ENCODE peak calls at places on chromosomes 11 and 22, in seven cellular contexts. M is upper lobe of right lung, L is thoracic aorta, Q is colonic mucosa, N is tibial artery, W is right lobe of liver, O is IMR-90. D is an unnamed sample. For H3K4me1, the result is how much of the 10 kb centered on the place peaks cover.

GRCh38 chr22:43222281-43222680 is 35.3 kb upstream of the TTLL12 start:
- DNase-seq in O (no peak), Q (no peak), W (no peak), L (no peak), N (no peak), M (no peak), D (no peak)

GRCh38 chr11:48210052-48210451 is 6.6 kb upstream of the OR4B1 start:
- DNase-seq in L (no peak), O (peak), M (no peak), N (no peak), Q (no peak), W (no peak), D (no peak)

GRCh38 chr11:16776716-16777115 is 38.3 kb downstream of the C11orf58 start:
- DNase-seq in O (peak), Q (no peak), W (no peak), N (no peak), M (peak), L (no peak), D (no peak)

GRCh38 chr22:17213976-17214375 is 5.3 kb downstream of the ADA2 start:
- DNase-seq in M (peak), N (peak), W (peak), O (peak), Q (peak), L (no peak), D (no peak)

GRCh38 chr11:2389344-2390026 is 11.1 kb upstream of the TSSC4 start:
- DNase-seq in L (no peak), M (no peak), N (no peak), O (no peak), W (no peak), Q (no peak), D (no peak)

GRCh38 chr11:130141561-130142341 is 17.8 kb upstream of the ST14 start:
- DNase-seq in W (no peak), L (no peak), N (no peak), Q (no peak), M (no peak), O (peak), D (no peak)

GRCh38 chr11:115961168-115962003 is 457.2 kb upstream of the CADM1 start:
- DNase-seq in Q (no peak), O (no peak), W (no peak), N (no peak), M (no peak), L (no peak), D (no peak)

GRCh38 chr11:79249341-79249993 is 191.4 kb downstream of the TENM4 start:
- DNase-seq in O (peak), N (no peak), L (no peak), Q (no peak), M (no peak), W (no peak), D (no peak)

GRCh38 chr11:34252015-34252414 is 105.8 kb downstream of the ABTB2 start:
- DNase-seq in W (no peak), L (no peak), M (no peak), O (no peak), Q (no peak), N (no peak), D (no peak)

GRCh38 chr22:42335839-42336378 is 65.5 kb upstream of the TCF20 start:
- DNase-seq in Q (peak), O (no peak), N (no peak), M (no peak), W (no peak), L (no peak), D (no peak)

GRCh38 chr11:67073908-67074307 is 17.3 kb downstream of the RHOD start:
- DNase-seq in W (no peak), N (no peak), Q (no peak), M (no peak), L (no peak), O (no peak), D (no peak)

GRCh38 chr11:128481135-128481534 is 106.2 kb downstream of the ETS1 start:
- DNase-seq in M (no peak), O (peak), L (no peak), W (no peak), N (no peak), Q (no peak), D (no peak)

GRCh38 chr11:37642321-37642720 is 1044.3 kb upstream of the RAG2 start:
- DNase-seq in Q (no peak), M (no peak), O (no peak), W (no peak), L (no peak), N (no peak), D (no peak)

GRCh38 chr11:45237666-45238348 is 48.3 kb downstream of the SYT13 start:
- DNase-seq in N (no peak), Q (no peak), O (no peak), M (no peak), W (no peak), L (no peak), D (no peak)
- H3K4me1 ChIP-seq in N (under half), Q (under half), O (under half), M (under half), W (under half), L (under half), D (under half)

DNA sequence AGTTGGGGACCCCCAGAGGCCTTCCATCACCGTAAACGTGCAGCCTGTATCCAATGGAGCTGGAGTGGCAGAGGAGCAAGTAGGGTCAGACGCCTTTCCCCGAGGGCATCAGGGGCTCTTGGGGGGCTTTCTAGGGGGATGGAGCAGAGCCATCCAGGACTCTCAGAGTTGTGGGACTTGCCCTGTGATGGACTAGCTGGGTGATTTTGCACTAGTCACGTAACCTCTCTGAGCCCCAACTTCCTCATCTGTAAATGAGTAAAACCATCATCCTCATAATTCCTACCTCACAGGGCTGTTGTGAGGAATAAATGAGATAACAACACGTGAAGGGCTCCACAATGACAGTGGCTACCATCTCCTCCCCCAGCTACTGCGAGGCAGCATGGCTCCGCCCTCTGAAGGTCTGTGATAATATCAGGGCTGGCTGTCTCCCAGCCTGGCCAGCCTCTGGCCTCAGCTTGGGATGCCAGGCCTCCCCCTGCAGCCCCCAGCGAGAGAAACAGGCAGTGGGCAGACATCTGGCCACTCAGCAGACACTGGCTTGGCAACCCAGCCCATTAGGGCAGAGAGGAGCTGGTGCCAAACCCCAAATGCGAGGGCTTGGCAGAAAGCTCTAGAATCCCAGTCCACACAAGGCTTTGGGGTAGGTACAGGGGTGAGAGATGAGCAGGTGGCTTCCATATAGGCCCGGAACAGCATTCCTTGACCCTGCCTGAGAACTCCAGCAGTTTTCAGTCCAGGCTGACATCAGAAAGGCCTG is 6.7 kb downstream of the USP2 start:
- DNase-seq in N (no peak), M (peak), Q (no peak), W (no peak), L (no peak), O (no peak), D (no peak)
- H3K27ac ChIP-seq in N (peak), M (no peak), Q (no peak), W (no peak), L (no peak), O (no peak), D (no peak)

GRCh38 chr11:60858731-60859464 is 3.1 kb upstream of the PTGDR2 start:
- DNase-seq in L (no peak), O (no peak), M (no peak), Q (no peak), N (no peak), W (no peak), D (no peak)
- H3K4me1 ChIP-seq in L (under half), O (under half), M (under half), Q (under half), N (under half), W (under half), D (under half)

GRCh38 chr22:20060700-20061480 is 19.2 kb upstream of the DGCR8 start:
- DNase-seq in W (no peak), L (no peak), M (no peak), N (no peak), O (no peak), Q (no peak), D (no peak)
- H3K27ac ChIP-seq in W (no peak), L (no peak), M (no peak), N (no peak), O (no peak), Q (no peak), D (no peak)